ENCODE peak calls at places on chromosomes 5 and 9, in five cellular contexts. A is prostate gland, T is uterus, P is fibroblast of mammary gland, J is adrenal gland. N is an unnamed sample.

GRCh38 chr5:83172655-83173054 is 95.3 kb downstream of the XRCC4 start:
- DNase-seq in T (no peak), A (no peak), P (peak), J (no peak), N (no peak)

GRCh38 chr9:98134702-98135557 is 15.9 kb upstream of the TRIM14 start:
- DNase-seq in J (no peak), T (no peak), A (no peak), P (no peak), N (no peak)

GRCh38 chr9:34653131-34653530 is 1.1 kb downstream of the IL11RA start:
- DNase-seq in T (no peak), J (no peak), A (no peak), P (peak), N (peak)

GRCh38 chr5:163396941-163397340 is 40.5 kb upstream of the CCNG1 start:
- DNase-seq in T (no peak), J (no peak), A (no peak), P (no peak), N (no peak)

GRCh38 chr5:2913306-2913705 is 161.8 kb upstream of the IRX2 start:
- DNase-seq in P (no peak), J (no peak), A (no peak), T (no peak), N (no peak)

GRCh38 chr5:96658272-96658671 is 3.9 kb upstream of the CAST start:
- DNase-seq in T (no peak), J (no peak), A (no peak), P (no peak), N (no peak)

GRCh38 chr5:181190711-181191525 is 14.1 kb downstream of the TRIM7 start:
- DNase-seq in T (peak), A (no peak), J (peak), P (no peak), N (no peak)

GRCh38 chr5:44935262-44935661 is 126.5 kb downstream of the MRPS30 start:
- DNase-seq in T (no peak), J (no peak), P (no peak), A (no peak), N (no peak)

GRCh38 chr5:91885291-91886265 is 502.5 kb upstream of the ARRDC3 start:
- DNase-seq in P (no peak), T (no peak), A (no peak), J (no peak), N (no peak)

GRCh38 chr9:131701789-131702337 is 38.0 kb downstream of the RAPGEF1 start:
- DNase-seq in P (no peak), J (no peak), A (no peak), T (no peak), N (peak)

GRCh38 chr5:142145106-142145900 is 36.7 kb downstream of the NDFIP1 start:
- DNase-seq in A (peak), T (peak), J (peak), P (peak), N (no peak)

GRCh38 chr5:128844354-128844923 is 120.8 kb upstream of the SLC27A6 start:
- DNase-seq in T (no peak), A (no peak), P (peak), J (no peak), N (no peak)

GRCh38 chr9:6645153-6646027 is at the start of gene GLDC:
- DNase-seq in P (no peak), J (peak), T (peak), A (peak), N (no peak)

GRCh38 chr5:128644863-128645262 is 106.8 kb upstream of the FBN2 start:
- DNase-seq in J (no peak), A (no peak), P (peak), T (no peak), N (no peak)

GRCh38 chr5:74974451-74975089 is 77.8 kb downstream of the GCNT4 start:
- DNase-seq in T (no peak), A (no peak), P (no peak), J (no peak), N (no peak)

GRCh38 chr9:22308177-22308576 is 138.4 kb upstream of the DMRTA1 start:
- DNase-seq in J (no peak), T (no peak), A (no peak), P (no peak), N (no peak)

GRCh38 chr5:115702025-115702424 is 76.2 kb upstream of the TMED7 start:
- DNase-seq in A (no peak), J (no peak), P (no peak), T (no peak), N (no peak)

GRCh38 chr5:114634517-114634916 is 272.6 kb downstream of the KCNN2 start:
- DNase-seq in J (no peak), T (no peak), P (no peak), A (no peak), N (no peak)

GRCh38 chr9:116243708-116244107 is 90.1 kb downstream of the PAPPA start:
- DNase-seq in T (no peak), P (no peak), J (no peak), A (no peak), N (no peak)

GRCh38 chr5:38847549-38848341 is 1.9 kb downstream of the OSMR start:
- DNase-seq in P (no peak), J (no peak), T (no peak), A (no peak), N (no peak)

GRCh38 chr5:32311404-32312193 is 1.1 kb downstream of the MTMR12 start:
- DNase-seq in T (no peak), P (peak), A (no peak), J (no peak), N (no peak)

GRCh38 chr5:39209924-39210323 is 9.4 kb downstream of the FYB1 start:
- DNase-seq in J (no peak), P (no peak), A (no peak), T (no peak), N (no peak)

GRCh38 chr5:151569132-151570046 is 21.7 kb downstream of the FAT2 start:
- DNase-seq in P (peak), T (no peak), J (no peak), A (no peak), N (no peak)

GRCh38 chr9:96087669-96088299 is 212.3 kb downstream of the ERCC6L2 start:
- DNase-seq in P (no peak), A (no peak), T (no peak), J (no peak), N (no peak)

GRCh38 chr5:72842816-72843215 is 26.4 kb downstream of the TNPO1 start:
- DNase-seq in A (no peak), P (peak), J (no peak), T (no peak), N (no peak)

GRCh38 chr9:36798350-36799065 is 225.8 kb downstream of the MELK start:
- DNase-seq in J (no peak), T (no peak), P (no peak), A (no peak), N (no peak)
- TF ChIP-seq CTCF in J (no peak), T (no peak), P (no peak), A (no peak), N (no peak)

GRCh38 chr5:123091258-123091987 is 2.4 kb downstream of the PRDM6 start:
- DNase-seq in P (no peak), T (no peak), A (no peak), J (no peak), N (no peak)
- H3K4me3 ChIP-seq in P (peak), T (no peak), A (peak), J (no peak), N (no peak)

GRCh38 chr5:41983284-41983683 is 58.2 kb downstream of the FBXO4 start:
- DNase-seq in T (no peak), P (no peak), A (no peak), J (no peak), N (no peak)

GRCh38 chr5:41985945-41986344 is 60.9 kb downstream of the FBXO4 start:
- DNase-seq in A (no peak), J (no peak), P (no peak), T (no peak), N (no peak)

GRCh38 chr5:41978686-41979085 is 53.6 kb downstream of the FBXO4 start:
- DNase-seq in A (no peak), T (no peak), P (no peak), J (no peak), N (no peak)

DNA sequence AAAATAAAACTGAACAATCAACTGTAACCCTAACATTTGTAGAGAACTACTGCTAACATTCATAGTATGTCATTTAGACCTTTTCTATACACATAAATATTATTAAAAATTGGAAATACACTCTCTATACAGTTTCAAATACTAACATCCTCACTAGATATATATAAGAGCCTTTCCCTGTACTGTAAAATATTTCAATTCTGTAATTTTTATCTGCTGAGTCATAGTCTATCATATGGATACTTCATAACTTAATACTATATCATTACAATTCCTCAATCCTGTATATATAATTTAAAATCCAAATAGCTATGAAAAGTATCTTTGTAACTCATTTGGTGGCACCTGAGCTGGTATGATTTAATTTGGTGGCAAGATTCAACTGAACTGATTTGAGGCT is 55.8 kb downstream of the FBXO4 start:
- DNase-seq in P (no peak), J (no peak), T (no peak), A (no peak), N (no peak)
- TF ChIP-seq CTCF in P (no peak), J (no peak), T (no peak), A (no peak), N (no peak)

GRCh38 chr9:94780516-94780950 is 54.0 kb downstream of the AOPEP start:
- DNase-seq in P (no peak), J (peak), T (no peak), A (no peak), N (no peak)

GRCh38 chr9:94779693-94780290 is 53.3 kb downstream of the AOPEP start:
- DNase-seq in J (no peak), T (no peak), A (no peak), P (no peak), N (no peak)

GRCh38 chr9:94783121-94783664 is 56.7 kb downstream of the AOPEP start:
- DNase-seq in T (peak), A (peak), J (peak), P (peak), N (peak)

GRCh38 chr9:94783928-94784327 is 57.4 kb downstream of the AOPEP start:
- DNase-seq in J (no peak), A (no peak), T (no peak), P (no peak), N (no peak)

GRCh38 chr9:94782367-94783120 is 56.0 kb downstream of the AOPEP start:
- DNase-seq in J (no peak), T (no peak), P (peak), A (no peak), N (peak)
- H3K4me3 ChIP-seq in J (no peak), T (no peak), P (no peak), A (no peak), N (peak)

N was measured in AG04449.